ENCODE peak calls at places on chromosome X, in seven cellular contexts. H is heart right ventricle, B is H9, Q is heart left ventricle, D is nephron progenitor cell, M is tibial nerve, W is choroid plexus epithelial cell. E is an unnamed sample.

GRCh38 chrX:97895751-97896150 is 1012.0 kb downstream of the RPA4 start:
- DNase-seq in B (no peak), H (no peak), D (no peak), W (peak), Q (no peak), M (no peak), E (no peak)

GRCh38 chrX:130108647-130109428 is 1.5 kb downstream of the ELF4 start:
- DNase-seq in Q (no peak), W (no peak), M (no peak), B (no peak), H (peak), D (no peak), E (peak)

GRCh38 chrX:27838176-27838575 is 30.4 kb downstream of the MAGEB10 start:
- DNase-seq in B (no peak), M (no peak), Q (no peak), H (no peak), D (no peak), W (no peak), E (no peak)

GRCh38 chrX:139759637-139760036 is 51.7 kb upstream of the MCF2 start:
- DNase-seq in D (peak), W (peak), Q (no peak), H (no peak), M (no peak), B (no peak), E (no peak)

GRCh38 chrX:78375894-78376293 is 48.5 kb upstream of the CYSLTR1 start:
- DNase-seq in B (no peak), M (no peak), H (no peak), Q (no peak), W (no peak), D (no peak), E (no peak)

GRCh38 chrX:110462957-110463356 is 104.3 kb downstream of the RTL9 start:
- DNase-seq in H (no peak), M (no peak), W (no peak), Q (no peak), B (no peak), D (no peak), E (no peak)

GRCh38 chrX:79365591-79365990 is 1.5 kb downstream of the ITM2A start:
- DNase-seq in H (no peak), Q (no peak), M (no peak), D (no peak), W (no peak), B (no peak), E (no peak)

GRCh38 chrX:146186540-146186939 is 368.9 kb downstream of the SLITRK2 start:
- DNase-seq in Q (no peak), D (no peak), H (peak), M (no peak), B (no peak), W (no peak), E (no peak)

GRCh38 chrX:120299928-120300327 is 11.3 kb downstream of the TMEM255A start:
- DNase-seq in M (no peak), Q (no peak), D (no peak), B (peak), W (no peak), H (no peak), E (no peak)

GRCh38 chrX:153864101-153864500 is 21.9 kb downstream of the L1CAM start:
- DNase-seq in W (no peak), B (no peak), H (no peak), Q (no peak), D (no peak), M (no peak), E (no peak)

GRCh38 chrX:39678914-39679313 is 418.8 kb downstream of the BCOR start:
- DNase-seq in H (no peak), W (no peak), M (no peak), Q (no peak), D (no peak), B (no peak), E (no peak)
- TF ChIP-seq CTCF in H (no peak), W (no peak), M (no peak), Q (no peak), D (no peak), B (no peak), E (no peak)

GRCh38 chrX:111892375-111892774 is 16.4 kb downstream of the TRPC5OS start:
- DNase-seq in W (no peak), M (no peak), B (no peak), Q (no peak), H (no peak), D (no peak), E (no peak)
- TF ChIP-seq CTCF in W (no peak), M (no peak), B (no peak), Q (no peak), H (no peak), D (no peak), E (no peak)

GRCh38 chrX:123476636-123477219 is 256.1 kb downstream of the THOC2 start:
- DNase-seq in W (no peak), Q (no peak), B (no peak), D (no peak), M (peak), H (no peak), E (no peak)
- TF ChIP-seq CTCF in W (peak), Q (no peak), B (no peak), D (no peak), M (no peak), H (no peak), E (no peak)

GRCh38 chrX:1465261-1466231 is 12.8 kb upstream of the ASMTL start:
- DNase-seq in W (no peak), H (no peak), D (no peak), M (no peak), Q (peak), B (peak), E (no peak)

GRCh38 chrX:1466971-1467561 is 14.4 kb upstream of the ASMTL start:
- DNase-seq in W (no peak), D (no peak), H (no peak), Q (peak), M (no peak), B (peak), E (peak)

GRCh38 chrX:1464282-1465131 is 11.8 kb upstream of the ASMTL start:
- DNase-seq in H (no peak), Q (peak), M (no peak), W (no peak), D (no peak), B (peak), E (no peak)

GRCh38 chrX:1466232-1466661 is 13.5 kb upstream of the ASMTL start:
- DNase-seq in H (no peak), D (no peak), B (peak), W (no peak), M (no peak), Q (peak), E (no peak)

DNA sequence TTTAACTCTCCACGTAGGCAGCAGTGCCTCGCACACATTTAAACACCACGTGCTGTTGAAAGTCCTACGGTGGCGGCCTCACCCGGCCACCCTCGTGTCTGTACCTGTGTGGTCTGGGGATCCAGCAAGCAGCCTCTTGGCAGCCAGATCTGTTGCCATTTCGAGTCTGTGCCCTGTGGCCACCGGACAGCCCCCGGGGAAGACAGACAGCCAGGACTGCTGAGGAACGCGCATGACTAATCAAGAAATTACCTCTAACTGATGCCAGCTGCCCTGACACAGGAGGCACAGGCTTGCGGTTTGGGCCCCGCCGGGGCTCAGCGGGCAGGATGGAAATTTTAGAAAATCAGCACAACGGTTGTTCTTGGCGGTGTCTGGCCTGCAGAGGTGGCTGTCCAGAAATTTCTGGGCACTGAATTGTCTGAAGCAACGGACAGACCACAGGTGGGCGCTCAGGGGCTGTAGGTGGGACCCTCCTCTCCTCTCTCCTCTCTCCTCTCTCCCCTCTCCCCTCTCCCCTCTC is 15.6 kb upstream of the ASMTL start:
- DNase-seq in W (peak), B (peak), M (no peak), D (no peak), Q (peak), H (no peak), E (peak)
- TF ChIP-seq CTCF in W (peak), B (no peak), M (no peak), D (no peak), Q (no peak), H (no peak), E (peak)

E was measured in GM10248.